ENCODE peak calls at places on chromosomes 7 and 10, in ten cellular contexts. M is stomach, N is H54, O is breast epithelium, E is uterus, W is sigmoid colon, C is ovary, Z is A549, J is suprapubic skin, T is right lobe of liver. I is an unnamed sample.

GRCh38 chr7:153524070-153524601 is 528.1 kb upstream of the DPP6 start:
- DNase-seq in C (peak), E (peak), N (no peak), O (peak), W (peak), J (no peak), Z (no peak), M (no peak), T (no peak), I (no peak)

GRCh38 chr7:100568936-100569844 is 4.5 kb downstream of the SAP25 start:
- DNase-seq in C (peak), E (peak), Z (no peak), O (peak), N (no peak), W (peak), J (no peak), M (peak), T (peak), I (peak)

GRCh38 chr7:17706734-17707133 is 233.6 kb downstream of the SNX13 start:
- DNase-seq in J (no peak), Z (peak), M (peak), C (peak), E (peak), N (peak), T (peak), W (peak), O (no peak), I (peak)

GRCh38 chr10:110858297-110858934 is 13.3 kb upstream of the PDCD4 start:
- DNase-seq in Z (no peak), O (no peak), J (no peak), T (no peak), N (no peak), E (no peak), C (no peak), M (no peak), W (no peak), I (no peak)

GRCh38 chr7:83547526-83547925 is 101.4 kb downstream of the SEMA3E start:
- DNase-seq in M (peak), N (no peak), E (no peak), J (no peak), W (no peak), O (no peak), T (peak), Z (peak), C (no peak), I (no peak)

GRCh38 chr7:43363429-43363894 is 219.4 kb upstream of the STK17A start:
- DNase-seq in J (no peak), M (no peak), N (no peak), Z (no peak), W (no peak), C (no peak), T (no peak), E (no peak), O (no peak), I (no peak)

GRCh38 chr10:33880291-33880690 is 545.8 kb upstream of the NRP1 start:
- DNase-seq in W (no peak), T (no peak), E (no peak), J (no peak), Z (no peak), N (no peak), C (no peak), O (no peak), M (no peak), I (no peak)

GRCh38 chr7:26534649-26535482 is 243.2 kb downstream of the SNX10 start:
- DNase-seq in O (no peak), W (no peak), Z (no peak), C (no peak), M (no peak), E (no peak), J (no peak), T (no peak), N (no peak), I (no peak)

GRCh38 chr7:56040691-56041090 is 10.6 kb downstream of the PSPH start:
- DNase-seq in E (no peak), J (peak), C (no peak), Z (no peak), N (no peak), M (no peak), W (no peak), O (no peak), T (peak), I (no peak)

GRCh38 chr10:14571866-14572507 is 202.7 kb downstream of the FAM107B start:
- DNase-seq in E (no peak), T (peak), M (peak), O (peak), J (no peak), Z (peak), N (no peak), W (no peak), C (no peak), I (no peak)

GRCh38 chr7:129780257-129781127 is 169.0 kb downstream of the NRF1 start:
- DNase-seq in C (no peak), N (peak), T (peak), E (no peak), W (no peak), J (no peak), Z (peak), M (peak), O (peak), I (no peak)

GRCh38 chr10:94902570-94902969 is 35.9 kb upstream of the CYP2C9 start:
- DNase-seq in Z (no peak), J (no peak), O (no peak), M (no peak), C (no peak), W (no peak), T (no peak), N (no peak), E (no peak), I (no peak)

GRCh38 chr10:88991161-88991899 is 732 bp downstream of the FAS start:
- DNase-seq in W (peak), O (peak), Z (peak), N (peak), J (peak), C (peak), T (peak), M (peak), E (peak), I (peak)

GRCh38 chr7:17406756-17407155 is 108.3 kb downstream of the AHR start:
- DNase-seq in N (no peak), M (no peak), W (no peak), C (no peak), E (no peak), Z (no peak), J (no peak), O (no peak), T (no peak), I (no peak)

GRCh38 chr7:99541212-99541611 is 10.7 kb downstream of the FAM200A start:
- DNase-seq in J (peak), T (no peak), W (no peak), M (no peak), N (no peak), O (no peak), C (no peak), E (no peak), Z (no peak), I (no peak)

GRCh38 chr10:75038335-75038734 is 73.1 kb upstream of the SAMD8 start:
- DNase-seq in O (no peak), Z (no peak), E (peak), N (no peak), T (no peak), J (no peak), M (peak), W (no peak), C (peak), I (peak)

GRCh38 chr7:1029637-1030443 is 14.5 kb upstream of the GPR146 start:
- DNase-seq in E (no peak), C (no peak), W (no peak), M (no peak), J (no peak), T (no peak), N (no peak), Z (no peak), O (no peak), I (no peak)

GRCh38 chr10:561721-562120 is 127.7 kb downstream of the DIP2C start:
- DNase-seq in T (no peak), Z (no peak), E (no peak), M (no peak), W (no peak), O (no peak), J (no peak), N (no peak), C (no peak), I (no peak)

GRCh38 chr7:114789161-114789560 is 132.7 kb upstream of the MDFIC start:
- DNase-seq in E (no peak), N (no peak), J (no peak), T (no peak), O (no peak), Z (no peak), C (no peak), W (no peak), M (no peak), I (no peak)

GRCh38 chr7:149830997-149831729 is 7.0 kb upstream of the ZNF862 start:
- DNase-seq in C (no peak), T (no peak), J (no peak), W (peak), E (no peak), M (no peak), N (no peak), Z (no peak), O (no peak), I (peak)

GRCh38 chr10:76086571-76087260 is 655.3 kb downstream of the LRMDA start:
- DNase-seq in N (peak), T (peak), E (peak), M (no peak), O (no peak), W (peak), Z (peak), C (peak), J (no peak), I (peak)

DNA sequence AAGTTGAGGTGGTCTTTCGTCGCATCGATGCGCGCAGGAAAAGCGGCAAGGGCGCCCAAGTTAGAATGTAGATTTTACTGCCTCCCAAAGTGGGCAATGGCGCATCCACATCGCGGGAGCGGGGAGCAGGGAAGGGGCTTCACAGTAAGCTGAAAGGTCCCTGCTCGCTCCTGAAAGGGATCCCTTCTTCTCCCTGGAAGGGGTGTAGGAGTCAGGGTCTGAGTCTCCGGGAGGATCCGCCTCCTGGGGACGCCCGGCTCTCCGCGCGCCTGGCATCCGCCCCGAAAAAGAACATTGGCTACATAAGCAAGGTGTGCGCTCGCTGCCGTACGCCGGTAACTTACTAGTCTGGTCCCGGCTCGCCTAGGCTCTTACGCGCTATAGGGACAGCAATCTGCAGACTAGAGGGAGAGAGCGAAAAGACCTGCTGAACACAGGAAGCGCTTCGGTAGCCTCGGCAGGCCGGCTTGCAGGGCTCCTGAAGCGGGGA is 802 bp downstream of the UNC5B start:
- DNase-seq in M (peak), Z (no peak), J (peak), N (peak), T (peak), E (peak), C (peak), O (peak), W (peak), I (peak)
- TF ChIP-seq POLR2A in M (no peak), Z (no peak), J (no peak), N (no peak), T (no peak), E (peak), C (no peak), O (no peak), W (no peak), I (no peak)

GRCh38 chr7:65251851-65252620 is 121.6 kb upstream of the ZNF92 start:
- DNase-seq in T (no peak), J (no peak), N (peak), M (peak), W (peak), Z (peak), O (peak), C (no peak), E (peak), I (peak)
- TF ChIP-seq POLR2A in T (no peak), J (no peak), N (peak), M (no peak), W (no peak), Z (peak), O (no peak), C (no peak), E (no peak), I (no peak)

DNA sequence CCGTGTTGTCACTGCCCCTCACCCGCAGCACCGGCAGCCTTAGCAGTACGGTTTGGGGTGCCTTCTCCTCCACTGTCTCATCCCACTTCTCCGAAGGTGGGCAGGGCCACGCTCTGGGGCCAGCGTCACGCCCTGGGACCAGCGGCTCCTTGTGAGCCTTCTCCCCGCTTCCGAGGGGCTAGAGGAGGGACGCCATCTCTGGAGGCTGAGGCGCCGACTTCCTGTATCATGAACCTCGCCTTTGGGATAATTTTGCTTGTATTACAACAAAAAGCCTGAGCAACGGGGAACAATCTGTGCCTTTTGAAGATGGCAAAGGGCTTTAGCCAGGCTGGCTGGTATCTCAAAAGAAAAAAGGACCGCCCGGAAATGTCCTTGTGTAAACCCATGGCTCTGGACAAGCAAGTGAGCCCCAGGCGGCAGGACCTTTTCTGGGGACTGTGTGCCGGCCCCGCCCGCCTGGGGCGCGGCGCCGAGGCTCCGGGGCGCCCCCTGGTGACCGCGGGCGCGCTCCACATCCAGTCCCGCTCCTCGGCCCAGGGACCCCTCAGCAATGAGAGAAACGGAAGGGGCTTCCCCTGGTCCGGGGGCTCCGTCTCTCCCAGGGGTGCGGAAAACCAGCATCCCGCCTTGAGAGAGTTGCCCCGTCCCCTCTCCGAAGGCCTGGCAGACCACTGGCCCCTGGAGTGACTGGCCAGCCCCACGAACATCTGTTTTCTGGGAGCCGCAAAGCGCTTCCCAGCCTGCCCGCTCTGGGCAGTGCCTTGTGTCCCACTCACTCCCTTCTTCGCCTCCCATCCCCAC is 3.8 kb downstream of the DEPP1 start:
- DNase-seq in N (peak), C (peak), T (no peak), E (peak), Z (peak), O (peak), M (peak), J (peak), W (peak), I (peak)
- TF ChIP-seq POLR2A in N (peak), C (peak), T (no peak), E (no peak), Z (no peak), O (peak), M (no peak), J (no peak), W (no peak), I (no peak)

DNA sequence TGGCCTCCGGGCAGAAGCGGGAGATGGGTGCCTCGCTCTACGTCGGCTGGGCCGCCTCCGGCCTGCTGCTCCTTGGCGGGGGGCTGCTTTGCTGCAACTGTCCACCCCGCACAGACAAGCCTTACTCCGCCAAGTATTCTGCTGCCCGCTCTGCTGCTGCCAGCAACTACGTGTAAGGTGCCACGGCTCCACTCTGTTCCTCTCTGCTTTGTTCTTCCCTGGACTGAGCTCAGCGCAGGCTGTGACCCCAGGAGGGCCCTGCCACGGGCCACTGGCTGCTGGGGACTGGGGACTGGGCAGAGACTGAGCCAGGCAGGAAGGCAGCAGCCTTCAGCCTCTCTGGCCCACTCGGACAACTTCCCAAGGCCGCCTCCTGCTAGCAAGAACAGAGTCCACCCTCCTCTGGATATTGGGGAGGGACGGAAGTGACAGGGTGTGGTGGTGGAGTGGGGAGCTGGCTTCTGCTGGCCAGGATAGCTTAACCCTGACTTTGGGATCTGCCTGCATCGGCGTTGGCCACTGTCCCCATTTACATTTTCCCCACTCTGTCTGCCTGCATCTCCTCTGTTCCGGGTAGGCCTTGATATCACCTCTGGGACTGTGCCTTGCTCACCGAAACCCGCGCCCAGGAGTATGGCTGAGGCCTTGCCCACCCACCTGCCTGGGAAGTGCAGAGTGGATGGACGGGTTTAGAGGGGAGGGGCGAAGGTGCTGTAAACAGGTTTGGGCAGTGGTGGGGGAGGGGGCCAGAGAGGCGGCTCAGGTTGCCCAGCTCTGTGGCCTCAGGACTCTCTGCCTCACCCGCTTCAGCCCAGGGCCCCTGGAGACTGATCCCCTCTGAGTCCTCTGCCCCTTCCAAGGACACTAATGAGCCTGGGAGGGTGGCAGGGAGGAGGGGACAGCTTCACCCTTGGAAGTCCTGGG is 1.1 kb downstream of the CLDN4 start:
- DNase-seq in W (no peak), E (no peak), J (peak), Z (no peak), C (no peak), T (no peak), N (no peak), M (peak), O (peak), I (no peak)
- TF ChIP-seq POLR2A in W (no peak), E (peak), J (no peak), Z (peak), C (no peak), T (no peak), N (no peak), M (no peak), O (peak), I (no peak)

DNA sequence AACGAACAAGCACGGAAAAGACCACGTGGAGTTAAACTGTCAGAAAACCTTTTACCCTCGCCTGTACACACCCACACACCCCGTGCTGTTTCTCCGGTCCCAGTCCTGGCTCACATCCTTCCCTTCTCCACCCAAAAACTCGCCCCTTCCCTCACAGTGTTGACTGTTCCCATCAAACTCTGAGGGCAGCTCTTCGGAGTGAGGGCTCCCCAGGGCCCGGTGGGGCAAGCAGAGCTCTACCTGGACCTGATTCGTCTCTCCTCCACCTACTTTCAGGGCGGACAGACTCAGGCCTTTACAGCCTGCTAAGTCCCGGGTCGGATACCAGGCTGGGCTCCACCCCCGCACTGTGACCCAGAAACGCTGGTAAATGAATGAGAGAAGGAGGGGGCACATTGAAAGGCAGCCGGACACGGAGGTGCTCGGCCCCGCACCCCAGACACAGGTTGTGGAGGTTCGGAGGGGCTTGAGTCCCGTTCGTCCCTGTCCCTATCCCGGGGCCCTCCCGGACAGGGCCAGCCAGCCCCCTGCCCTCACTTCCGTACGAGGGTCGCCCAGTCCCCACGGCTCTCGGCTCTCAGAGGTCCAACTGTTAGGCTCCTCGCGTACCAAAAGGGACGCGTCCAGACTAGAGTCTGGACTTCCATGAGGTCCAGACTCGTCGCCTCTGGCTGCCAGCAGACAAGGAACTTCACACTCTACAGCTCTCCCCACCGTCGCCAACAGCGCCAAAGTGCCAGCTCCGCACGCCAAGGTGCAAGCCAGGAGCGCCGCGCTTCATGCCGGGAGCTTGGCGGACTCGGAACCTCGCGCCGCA is 31.7 kb upstream of the ASL start:
- DNase-seq in C (peak), T (peak), W (peak), J (no peak), N (no peak), O (peak), Z (no peak), E (peak), M (peak), I (peak)
- TF ChIP-seq POLR2A in C (no peak), T (peak), W (no peak), J (no peak), N (no peak), O (no peak), Z (no peak), E (no peak), M (no peak), I (no peak)

DNA sequence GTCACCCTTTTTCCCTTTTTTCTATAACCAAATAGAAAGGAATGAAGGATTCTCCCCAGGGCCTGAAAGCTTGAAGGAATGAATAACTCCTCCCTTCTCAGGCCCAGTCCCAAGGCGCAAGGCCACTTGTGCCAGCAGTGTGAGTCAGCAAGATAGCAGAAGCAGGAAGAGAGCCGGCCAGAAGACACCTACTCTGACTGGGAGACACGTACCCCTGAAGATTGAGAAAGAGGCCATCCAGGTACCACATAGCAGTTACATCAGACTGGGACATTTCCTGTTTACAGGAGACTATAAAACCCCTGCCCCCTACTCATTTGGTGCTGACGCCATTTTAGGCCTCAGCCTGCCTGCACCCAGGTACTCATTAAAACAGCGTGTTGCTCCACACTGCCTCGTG is 65.5 kb downstream of the LRRC17 start:
- DNase-seq in C (peak), O (no peak), J (no peak), Z (peak), W (no peak), E (peak), N (no peak), M (peak), T (no peak), I (no peak)
- TF ChIP-seq POLR2A in C (no peak), O (no peak), J (no peak), Z (no peak), W (no peak), E (no peak), N (no peak), M (no peak), T (no peak), I (no peak)

GRCh38 chr10:18658301-18658991 is 785 bp upstream of the ARL5B start:
- DNase-seq in C (peak), E (no peak), J (no peak), W (no peak), O (no peak), N (no peak), Z (no peak), M (no peak), T (no peak), I (no peak)

GRCh38 chr10:18660816-18661431 is 1.7 kb downstream of the ARL5B start:
- DNase-seq in O (no peak), T (no peak), E (no peak), W (no peak), C (no peak), Z (no peak), J (no peak), N (no peak), M (no peak), I (no peak)

GRCh38 chr10:18659784-18660561 is 742 bp downstream of the ARL5B start:
- DNase-seq in M (peak), C (no peak), N (no peak), O (peak), W (no peak), Z (no peak), E (no peak), T (no peak), J (no peak), I (no peak)

GRCh38 chr10:18665079-18665478 is 5.8 kb downstream of the ARL5B start:
- DNase-seq in T (no peak), J (no peak), Z (no peak), O (no peak), W (no peak), C (no peak), M (no peak), N (no peak), E (no peak), I (no peak)

GRCh38 chr10:18658992-18659783 is at the start of gene ARL5B:
- DNase-seq in O (peak), T (peak), E (peak), W (peak), M (peak), N (peak), C (peak), Z (peak), J (peak), I (peak)
- TF ChIP-seq POLR2A in O (peak), T (peak), E (peak), W (peak), M (no peak), N (peak), C (peak), Z (peak), J (peak), I (peak)

I was measured in heart left ventricle.